ENCODE peak calls at places on chromosomes 11 and 22, in ten cellular contexts. I, U, C, Y, P, S, X, K, F and J are unnamed samples.

GRCh38 chr22:41742918-41743317 is 43.6 kb downstream of the MEI1 start:
- DNase-seq in U (no peak), S (peak), C (no peak), F (no peak), Y (no peak), I (no peak), P (no peak), X (no peak), K (no peak), J (no peak)

GRCh38 chr22:45977551-45978274 is 751 bp upstream of the WNT7B start:
- DNase-seq in S (peak), X (no peak), Y (no peak), U (no peak), P (no peak), K (no peak), I (no peak), C (peak), F (no peak), J (no peak)

GRCh38 chr11:131495417-131495816 is 125.0 kb downstream of the NTM start:
- DNase-seq in K (no peak), U (peak), Y (peak), C (no peak), X (no peak), S (no peak), F (no peak), P (no peak), I (peak), J (no peak)

GRCh38 chr11:12184696-12185095 is 74.3 kb downstream of the MICAL2 start:
- DNase-seq in Y (no peak), P (no peak), C (peak), F (no peak), U (no peak), X (no peak), I (no peak), K (no peak), S (no peak), J (no peak)

GRCh38 chr11:64352099-64353005 is 6.6 kb upstream of the RPS6KA4 start:
- DNase-seq in F (no peak), Y (no peak), U (peak), S (no peak), C (no peak), X (peak), K (no peak), I (no peak), P (no peak), J (no peak)

GRCh38 chr22:46833228-46833627 is 70.8 kb downstream of the TBC1D22A start:
- DNase-seq in C (peak), F (no peak), Y (peak), S (peak), X (no peak), P (no peak), K (no peak), U (no peak), I (no peak), J (peak)

GRCh38 chr11:87374206-87374793 is 336.6 kb downstream of the TMEM135 start:
- DNase-seq in S (no peak), U (no peak), X (no peak), K (no peak), F (no peak), C (no peak), Y (no peak), I (no peak), P (no peak), J (no peak)

GRCh38 chr11:94028436-94028835 is 7.3 kb downstream of the HEPHL1 start:
- DNase-seq in F (no peak), S (no peak), Y (peak), C (peak), K (no peak), X (no peak), U (no peak), P (no peak), I (no peak), J (no peak)

GRCh38 chr11:83008581-83008923 is 63.1 kb downstream of the RAB30 start:
- DNase-seq in X (no peak), P (no peak), K (no peak), U (no peak), I (no peak), S (no peak), F (no peak), Y (no peak), C (no peak), J (no peak)

GRCh38 chr11:14015711-14016110 is 53.2 kb downstream of the SPON1 start:
- DNase-seq in C (peak), K (no peak), F (no peak), U (no peak), Y (peak), S (peak), X (no peak), I (no peak), P (no peak), J (peak)

GRCh38 chr11:94762208-94762607 is 5.9 kb upstream of the AMOTL1 start:
- DNase-seq in X (no peak), C (peak), I (no peak), F (no peak), P (peak), U (no peak), S (peak), Y (peak), K (no peak), J (peak)

GRCh38 chr11:75800728-75801361 is 14.2 kb upstream of the UVRAG start:
- DNase-seq in C (no peak), Y (no peak), X (no peak), K (no peak), U (no peak), F (no peak), P (no peak), S (no peak), I (no peak), J (no peak)

GRCh38 chr11:72930011-72930410 is 115.8 kb downstream of the ATG16L2 start:
- DNase-seq in C (peak), Y (peak), I (no peak), P (peak), K (no peak), S (peak), U (no peak), F (no peak), X (no peak), J (no peak)

GRCh38 chr22:17570851-17571631 is 7.7 kb downstream of the SLC25A18 start:
- DNase-seq in C (peak), I (peak), U (peak), F (no peak), K (no peak), S (no peak), Y (peak), X (no peak), P (no peak), J (no peak)

GRCh38 chr11:63629426-63629825 is 15.2 kb upstream of the PLAAT3 start:
- DNase-seq in X (no peak), Y (no peak), S (no peak), F (no peak), U (no peak), I (no peak), K (no peak), C (no peak), P (no peak), J (no peak)

GRCh38 chr11:94149435-94149834 is 20.8 kb downstream of the PANX1 start:
- DNase-seq in P (no peak), X (no peak), Y (peak), F (no peak), I (no peak), S (no peak), C (peak), K (no peak), U (no peak), J (peak)

GRCh38 chr11:124920870-124921609 is 2.0 kb downstream of the HEPN1 start:
- DNase-seq in C (peak), K (peak), Y (peak), X (no peak), P (peak), U (no peak), S (peak), I (peak), F (peak), J (peak)

GRCh38 chr11:125165664-125166346 is 1.3 kb downstream of the PKNOX2 start:
- DNase-seq in F (peak), P (no peak), K (no peak), U (no peak), S (no peak), I (no peak), X (no peak), Y (no peak), C (peak), J (no peak)

GRCh38 chr11:76051937-76052336 is 154.4 kb downstream of the WNT11 start:
- DNase-seq in K (no peak), X (no peak), U (no peak), C (no peak), I (no peak), Y (no peak), S (no peak), F (no peak), P (no peak), J (no peak)

GRCh38 chr22:30857791-30858190 is 110.8 kb downstream of the MORC2 start:
- DNase-seq in C (no peak), U (no peak), F (no peak), K (no peak), I (no peak), X (no peak), P (no peak), Y (no peak), S (no peak), J (no peak)

GRCh38 chr11:133168016-133168415 is 364.3 kb downstream of the OPCML start:
- DNase-seq in P (no peak), X (no peak), Y (no peak), C (no peak), U (no peak), S (no peak), I (no peak), F (no peak), K (no peak), J (no peak)

GRCh38 chr11:82267186-82267585 is 466.5 kb downstream of the FAM181B start:
- DNase-seq in X (no peak), C (no peak), U (no peak), Y (no peak), S (no peak), F (no peak), K (no peak), I (no peak), P (no peak), J (no peak)

GRCh38 chr11:68117896-68118470 is 3.2 kb downstream of the CHKA start:
- DNase-seq in X (no peak), K (no peak), C (no peak), P (no peak), F (no peak), I (no peak), Y (no peak), S (no peak), U (no peak), J (no peak)

GRCh38 chr11:12284321-12285050 is 92.9 kb upstream of the PARVA start:
- DNase-seq in U (no peak), P (no peak), I (no peak), C (peak), F (peak), S (no peak), Y (peak), K (no peak), X (no peak), J (peak)

GRCh38 chr11:65558785-65559509 is 788 bp upstream of the LTBP3 start:
- DNase-seq in Y (peak), S (no peak), F (no peak), C (peak), P (no peak), U (peak), I (peak), K (no peak), X (no peak), J (peak)

GRCh38 chr11:68354181-68354872 is 41.9 kb downstream of the LRP5 start:
- DNase-seq in Y (peak), C (peak), K (no peak), S (no peak), I (peak), X (no peak), P (no peak), U (no peak), F (no peak), J (peak)

GRCh38 chr22:45584621-45585436 is 82.1 kb downstream of the FBLN1 start:
- DNase-seq in K (no peak), C (no peak), F (no peak), U (peak), S (no peak), I (no peak), Y (no peak), X (no peak), P (no peak), J (no peak)

GRCh38 chr22:42656578-42656977 is 7.4 kb upstream of the CYB5R3 start:
- DNase-seq in F (no peak), X (no peak), C (no peak), S (no peak), P (no peak), Y (no peak), I (no peak), U (no peak), K (no peak), J (no peak)

GRCh38 chr22:46576556-46577351 is 39.3 kb upstream of the CELSR1 start:
- DNase-seq in S (no peak), F (peak), I (peak), Y (peak), K (peak), U (peak), X (peak), C (peak), P (peak), J (no peak)

GRCh38 chr11:36296925-36297604 is 977 bp downstream of the PRR5L start:
- DNase-seq in U (no peak), K (no peak), X (no peak), Y (peak), I (no peak), P (no peak), S (no peak), F (no peak), C (peak), J (no peak)

GRCh38 chr22:17332109-17332508 is 37.2 kb upstream of the CECR2 start:
- DNase-seq in S (no peak), I (no peak), P (no peak), K (no peak), X (no peak), F (no peak), U (no peak), Y (no peak), C (no peak), J (no peak)

GRCh38 chr22:24969588-24970301 is 17.2 kb downstream of the KIAA1671 start:
- DNase-seq in Y (peak), S (no peak), U (no peak), X (no peak), K (no peak), C (peak), F (no peak), I (peak), P (no peak), J (peak)

GRCh38 chr22:16915711-16916110 is 90.5 kb upstream of the XKR3 start:
- DNase-seq in S (no peak), Y (no peak), I (no peak), X (no peak), C (no peak), F (no peak), K (no peak), U (no peak), P (peak), J (no peak)

GRCh38 chr11:126594921-126595367 is 239.5 kb downstream of the ST3GAL4 start:
- DNase-seq in U (no peak), X (no peak), F (no peak), I (no peak), P (no peak), S (no peak), K (no peak), C (no peak), Y (no peak), J (no peak)

GRCh38 chr11:6404341-6405038 is 14.2 kb downstream of the SMPD1 start:
- DNase-seq in I (no peak), Y (no peak), P (no peak), C (peak), S (no peak), X (no peak), U (peak), K (peak), F (no peak), J (no peak)

GRCh38 chr11:88631497-88631896 is 294.0 kb upstream of the CTSC start:
- DNase-seq in X (no peak), C (no peak), U (no peak), Y (no peak), I (no peak), F (no peak), S (peak), P (no peak), K (no peak), J (no peak)

GRCh38 chr11:10498022-10498400 is 42.9 kb downstream of the AMPD3 start:
- DNase-seq in Y (no peak), X (no peak), K (no peak), C (no peak), F (no peak), U (no peak), P (no peak), I (no peak), S (no peak), J (no peak)